ENCODE peak calls at places on chromosomes 7 and 10, in five cellular contexts. K is H9, S is amygdala, R is NT2/D1, Y is psoas muscle. Z is an unnamed sample.

GRCh38 chr10:11145498-11145855 is 127.8 kb downstream of the CELF2 start:
- DNase-seq in Y (no peak), R (no peak), S (no peak), K (no peak), Z (no peak)

GRCh38 chr7:105911961-105912575 is 35.7 kb upstream of the ATXN7L1 start:
- DNase-seq in K (no peak), R (no peak), S (no peak), Y (no peak), Z (no peak)

GRCh38 chr7:46244752-46245151 is 323.7 kb upstream of the IGFBP3 start:
- DNase-seq in K (no peak), Y (no peak), S (no peak), R (no peak), Z (no peak)

GRCh38 chr10:132586731-132587130 is 49.1 kb downstream of the INPP5A start:
- DNase-seq in R (no peak), S (no peak), Y (no peak), K (no peak), Z (no peak)

GRCh38 chr7:45917658-45918057 is 3.4 kb downstream of the IGFBP3 start:
- DNase-seq in K (peak; percentile 75), R (peak; percentile 70), Y (peak; percentile 81), S (peak; percentile 38), Z (peak; percentile 94)

GRCh38 chr10:22648547-22648961 is 65.8 kb downstream of the PIP4K2A start:
- DNase-seq in Y (no peak), K (no peak), R (no peak), S (no peak), Z (no peak)

GRCh38 chr7:96183163-96183562 is 138.7 kb downstream of the SLC25A13 start:
- DNase-seq in R (no peak), K (no peak), Y (no peak), S (no peak), Z (no peak)

GRCh38 chr7:47333131-47333887 is 248.6 kb downstream of the TNS3 start:
- DNase-seq in K (no peak), S (no peak), R (no peak), Y (no peak), Z (no peak)

GRCh38 chr7:95434501-95435421 is at the start of gene PON2:
- DNase-seq in S (peak; percentile 38), R (peak; percentile 71), K (peak; percentile 87), Y (peak; percentile 83), Z (peak; percentile 93)

GRCh38 chr7:123494193-123494796 is 40.1 kb downstream of the IQUB start:
- DNase-seq in S (no peak), R (no peak), K (no peak), Y (no peak), Z (no peak)

GRCh38 chr7:322111-322671 is 32.2 kb downstream of the FOXL3 start:
- DNase-seq in K (peak; percentile 85), R (peak; percentile 50), Y (peak; percentile 72), S (peak; percentile 21), Z (peak; percentile 96)

GRCh38 chr7:117837841-117838240 is 35.4 kb downstream of the CTTNBP2 start:
- DNase-seq in R (no peak), S (no peak), Y (no peak), K (no peak), Z (peak; percentile 45)

GRCh38 chr7:112566392-112567324 is 85.9 kb downstream of the LSMEM1 start:
- DNase-seq in Y (no peak), K (no peak), R (no peak), S (no peak), Z (no peak)

GRCh38 chr10:96096958-96097357 is 33.1 kb upstream of the ZNF518A start:
- DNase-seq in S (no peak), K (no peak), R (no peak), Y (no peak), Z (no peak)

GRCh38 chr10:98295401-98295811 is 27.4 kb upstream of the LOXL4 start:
- DNase-seq in S (no peak), R (no peak), Y (no peak), K (no peak), Z (no peak)

GRCh38 chr7:32058017-32058416 is 12.2 kb downstream of the PDE1C start:
- DNase-seq in K (no peak), S (no peak), R (no peak), Y (no peak), Z (no peak)

GRCh38 chr10:29861811-29862505 is 197.4 kb downstream of the JCAD start:
- DNase-seq in R (no peak), S (no peak), Y (no peak), K (no peak), Z (no peak)

GRCh38 chr10:84608126-84608525 is 279.7 kb downstream of the CCSER2 start:
- DNase-seq in K (no peak), S (no peak), Y (no peak), R (no peak), Z (no peak)

GRCh38 chr10:96863922-96864543 is 31.9 kb downstream of the LCOR start:
- DNase-seq in R (no peak), Y (no peak), S (no peak), K (no peak), Z (no peak)

GRCh38 chr10:112454910-112455779 is 8.1 kb downstream of the VTI1A start:
- DNase-seq in Y (no peak), K (no peak), S (no peak), R (no peak), Z (no peak)

GRCh38 chr10:77737608-77738007 is 100.0 kb upstream of the KCNMA1 start:
- DNase-seq in S (no peak), R (no peak), K (no peak), Y (no peak), Z (no peak)

GRCh38 chr10:102917314-102917961 is 656 bp upstream of the CNNM2 start:
- DNase-seq in K (peak; percentile 87), Y (peak; percentile 79), S (peak; percentile 71), R (peak; percentile 36), Z (peak; percentile 93)

GRCh38 chr7:69656890-69657289 is 58.6 kb downstream of the AUTS2 start:
- DNase-seq in S (no peak), Y (peak; percentile 37), R (no peak), K (no peak), Z (no peak)

GRCh38 chr7:26202019-26202985 is 757 bp downstream of the CBX3 start:
- DNase-seq in R (no peak), Y (peak; percentile 62), S (peak; percentile 53), K (no peak), Z (no peak)

GRCh38 chr7:90430614-90431445 is 27.6 kb downstream of the CLDN12 start:
- DNase-seq in S (no peak), K (peak; percentile 50), Y (no peak), R (no peak), Z (no peak)

GRCh38 chr7:76260171-76260703 is 42.2 kb upstream of the HSPB1 start:
- DNase-seq in S (no peak), K (peak; percentile 98), Y (no peak), R (peak; percentile 96), Z (peak; percentile 99)

GRCh38 chr10:131212763-131213325 is 98.7 kb downstream of the TCERG1L start:
- DNase-seq in R (no peak), K (peak; percentile 10), S (no peak), Y (no peak), Z (peak; percentile 30)

GRCh38 chr7:49228447-49228846 is 304.1 kb downstream of the CDC14C start:
- DNase-seq in Y (no peak), K (peak; percentile 31), R (no peak), S (no peak), Z (peak; percentile 49)

GRCh38 chr7:137080516-137081203 is 212.2 kb downstream of the CHRM2 start:
- DNase-seq in K (no peak), S (no peak), Y (no peak), R (no peak), Z (no peak)

GRCh38 chr7:100726998-100727761 is 6.2 kb upstream of the ZAN start:
- DNase-seq in Y (no peak), S (no peak), K (no peak), R (no peak), Z (no peak)

GRCh38 chr10:64571053-64571452 is 1049.9 kb downstream of the REEP3 start:
- DNase-seq in Y (no peak), R (no peak), K (no peak), S (no peak), Z (no peak)

GRCh38 chr7:26193432-26194206 is 6.9 kb downstream of the HNRNPA2B1 start:
- DNase-seq in Y (no peak), K (no peak), R (no peak), S (no peak), Z (no peak)

GRCh38 chr10:45386657-45387056 is 12.6 kb downstream of the ALOX5 start:
- DNase-seq in R (no peak), K (no peak), S (no peak), Y (no peak), Z (no peak)

GRCh38 chr7:16989883-16990413 is 108.2 kb upstream of the AGR3 start:
- DNase-seq in Y (peak; percentile 43), R (no peak), K (no peak), S (peak; percentile 12), Z (no peak)

GRCh38 chr10:21205328-21205727 is 308.2 kb upstream of the NEBL start:
- DNase-seq in K (no peak), S (no peak), Y (no peak), R (no peak), Z (no peak)

Z was measured in endodermal cell.